ENCODE peak calls at places on chromosomes 12 and 14, in five cellular contexts. U is H1, Y is GM23338, O is HCT116, N is Panc1. M is an unnamed sample.

GRCh38 chr14:25108959-25109358 is 59.0 kb upstream of the STXBP6 start:
- DNase-seq in O (no peak), U (no peak), N (no peak), Y (no peak), M (no peak)

GRCh38 chr14:94522115-94522724 is 13.0 kb upstream of the SERPINA12 start:
- DNase-seq in N (no peak), Y (no peak), O (no peak), U (no peak), M (no peak)

GRCh38 chr12:7934560-7935463 is 1.2 kb downstream of the SLC2A3 start:
- DNase-seq in N (no peak), U (no peak), O (no peak), Y (no peak), M (peak; percentile 63)

GRCh38 chr14:66507181-66507721 is 696 bp upstream of the GPHN start:
- DNase-seq in N (no peak), O (peak; percentile 34), U (no peak), Y (peak; percentile 65), M (no peak)

GRCh38 chr14:81594012-81594411 is 60.4 kb upstream of the SEL1L start:
- DNase-seq in U (no peak), O (no peak), N (no peak), Y (no peak), M (no peak)

GRCh38 chr12:107610030-107610859 is 75.4 kb upstream of the PWP1 start:
- DNase-seq in O (no peak), N (no peak), U (peak; percentile 78), Y (peak; percentile 83), M (no peak)

GRCh38 chr14:75689012-75689411 is 28.0 kb downstream of the TTLL5 start:
- DNase-seq in O (no peak), Y (no peak), U (no peak), N (no peak), M (no peak)

GRCh38 chr12:6538420-6539275 is 4.3 kb downstream of the GAPDH start:
- DNase-seq in Y (peak; percentile 49), N (no peak), U (no peak), O (no peak), M (no peak)

GRCh38 chr12:113469893-113470743 is 1.6 kb downstream of the LHX5 start:
- DNase-seq in U (no peak), Y (no peak), N (no peak), O (no peak), M (no peak)

GRCh38 chr14:99430491-99430890 is 50.2 kb downstream of the SETD3 start:
- DNase-seq in Y (peak; percentile 80), O (no peak), N (no peak), U (peak; percentile 75), M (no peak)

GRCh38 chr12:130775953-130776856 is 60.1 kb upstream of the RIMBP2 start:
- DNase-seq in U (peak; percentile 71), O (peak; percentile 26), Y (peak; percentile 85), N (no peak), M (peak; percentile 77)

GRCh38 chr12:128980623-128981022 is 127.3 kb downstream of the GLT1D1 start:
- DNase-seq in Y (no peak), U (no peak), O (no peak), N (no peak), M (no peak)

GRCh38 chr14:68249534-68250517 is 430.2 kb downstream of the RAD51B start:
- DNase-seq in Y (no peak), N (no peak), U (no peak), O (peak; percentile 74), M (no peak)

GRCh38 chr14:68246074-68246980 is 426.7 kb downstream of the RAD51B start:
- DNase-seq in O (no peak), Y (no peak), N (no peak), U (no peak), M (no peak)

GRCh38 chr14:68247867-68248266 is 428.3 kb downstream of the RAD51B start:
- DNase-seq in U (no peak), O (no peak), N (no peak), Y (no peak), M (no peak)

GRCh38 chr14:68247281-68247680 is 427.7 kb downstream of the RAD51B start:
- DNase-seq in U (no peak), Y (no peak), O (no peak), N (no peak), M (no peak)

DNA sequence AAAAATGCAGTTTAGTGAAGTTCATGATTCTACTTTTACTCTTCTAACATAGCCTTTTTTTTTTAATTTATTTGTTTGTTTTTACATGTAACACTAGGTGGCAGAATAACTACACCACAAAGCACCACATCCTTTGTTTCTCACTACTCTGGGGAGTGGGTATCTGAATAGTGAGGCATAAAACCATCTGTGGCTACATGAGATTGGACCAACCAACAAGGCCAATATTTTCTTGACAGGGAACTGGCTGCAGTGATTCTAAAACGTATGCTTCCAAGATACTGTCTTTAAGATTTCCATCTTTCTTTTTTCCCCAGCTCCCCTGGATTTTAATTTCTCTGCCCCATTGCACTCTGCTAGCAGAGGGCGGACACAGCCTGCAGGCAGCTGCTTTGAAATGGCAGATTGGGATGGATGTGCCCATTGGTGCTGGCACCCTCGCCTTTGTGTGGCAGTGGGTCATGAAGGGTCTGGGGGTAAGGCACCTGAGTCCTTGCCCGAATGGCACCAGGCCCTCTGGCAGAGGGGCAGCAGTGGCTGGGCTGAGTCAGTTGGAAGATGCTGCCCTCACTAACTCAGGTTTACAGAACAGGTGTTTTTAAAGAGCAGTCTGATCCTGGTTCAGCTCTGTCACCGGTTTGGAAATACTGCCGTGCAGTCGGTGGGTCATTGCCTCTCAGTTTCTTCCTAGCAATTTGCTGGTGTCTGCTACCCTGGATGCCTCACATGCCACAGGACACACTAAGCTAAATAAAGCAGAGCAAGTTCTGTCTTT is 429.1 kb downstream of the RAD51B start:
- DNase-seq in N (no peak), U (peak; percentile 65), Y (peak; percentile 79), O (peak; percentile 28), M (no peak)
- H3K27ac ChIP-seq in N (peak overlapping the region; percentile 88), U (no peak overlapping the region), Y (no peak overlapping the region), O (peak overlapping the region; percentile 100), M (peak overlapping the region; percentile 12)

GRCh38 chr14:92892589-92892988 is 30.4 kb upstream of the CHGA start:
- DNase-seq in N (no peak), O (no peak), U (no peak), Y (no peak), M (no peak)

GRCh38 chr14:92888896-92889295 is 34.1 kb upstream of the CHGA start:
- DNase-seq in Y (no peak), U (no peak), N (no peak), O (no peak), M (no peak)

GRCh38 chr14:92887157-92887556 is 35.8 kb upstream of the CHGA start:
- DNase-seq in O (no peak), U (no peak), N (no peak), Y (no peak), M (no peak)

GRCh38 chr14:92895352-92895878 is 27.5 kb upstream of the CHGA start:
- DNase-seq in Y (no peak), O (no peak), U (no peak), N (no peak), M (no peak)

GRCh38 chr14:92890830-92891598 is 31.9 kb upstream of the CHGA start:
- DNase-seq in U (no peak), Y (no peak), N (no peak), O (no peak), M (no peak)
- TF ChIP-seq POLR2AphosphoS5 in U (no peak), Y (no peak), N (no peak), O (no peak), M (no peak)

DNA sequence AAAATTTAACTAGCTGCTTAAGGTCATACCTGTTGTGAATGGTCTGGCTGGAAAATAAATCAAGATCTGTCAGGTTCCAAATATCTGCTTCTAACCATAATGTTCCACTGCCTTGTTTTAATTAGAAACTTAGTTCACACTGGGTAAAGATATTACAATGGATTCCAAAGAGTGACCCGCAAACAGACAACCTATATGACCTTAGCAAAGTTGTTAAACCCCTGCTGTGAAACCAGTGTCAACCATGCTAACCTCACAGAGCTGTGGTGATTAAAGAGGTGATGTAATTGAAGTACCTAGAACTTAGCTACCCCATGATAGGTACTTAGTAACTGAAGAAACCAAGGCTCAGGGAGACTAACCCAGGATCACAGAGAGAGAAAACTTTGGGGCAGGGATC is 2.3 kb downstream of the GUCY2C start:
- DNase-seq in U (no peak), O (no peak), Y (no peak), N (no peak), M (no peak)
- TF ChIP-seq CTCF in U (no peak), O (no peak), Y (no peak), N (no peak), M (no peak)

GRCh38 chr12:124498870-124499753 is 68.3 kb downstream of the NCOR2 start:
- DNase-seq in N (no peak), O (no peak), U (no peak), Y (no peak), M (no peak)

GRCh38 chr12:124497039-124497438 is 70.4 kb downstream of the NCOR2 start:
- DNase-seq in Y (no peak), U (no peak), N (no peak), O (no peak), M (no peak)

GRCh38 chr12:124499873-124500231 is 67.6 kb downstream of the NCOR2 start:
- DNase-seq in O (no peak), Y (no peak), U (no peak), N (no peak), M (no peak)

GRCh38 chr12:124497658-124498057 is 69.8 kb downstream of the NCOR2 start:
- DNase-seq in O (no peak), N (no peak), Y (no peak), U (no peak), M (no peak)

DNA sequence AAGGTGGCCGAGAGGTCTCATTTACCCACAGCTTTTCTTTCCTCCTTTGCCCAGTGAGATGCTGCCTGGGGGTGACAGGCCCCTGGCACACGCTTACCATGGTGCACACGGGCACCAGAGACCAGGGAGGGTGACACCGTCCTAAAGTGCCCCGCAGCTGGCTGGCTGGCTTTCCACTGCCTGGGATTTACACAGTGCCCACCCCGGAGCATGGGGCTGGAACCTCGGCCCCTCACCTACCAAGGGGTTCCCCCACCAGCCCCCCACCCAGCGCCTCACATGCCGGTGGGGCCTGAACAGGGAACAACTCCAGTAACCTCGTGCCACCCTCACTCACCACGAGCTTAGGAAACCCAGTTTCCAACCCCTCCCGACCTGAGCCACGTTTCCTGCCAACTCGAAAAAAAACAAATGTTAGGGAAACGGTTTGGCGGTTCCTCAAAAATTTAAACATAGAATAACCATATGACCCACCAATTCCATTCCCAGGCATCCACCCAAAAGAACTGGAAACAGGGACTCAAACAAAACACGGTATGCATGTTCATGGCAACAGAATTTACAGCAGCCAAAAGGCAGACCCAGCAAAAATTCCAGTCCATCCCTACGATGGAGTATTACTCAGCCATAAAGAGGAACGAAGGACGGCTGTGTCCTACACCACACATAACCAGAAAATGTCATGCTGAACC is 69.1 kb downstream of the NCOR2 start:
- DNase-seq in U (no peak), O (no peak), Y (no peak), N (no peak), M (no peak)
- H3K27ac ChIP-seq in U (no peak overlapping the region), O (no peak overlapping the region), Y (peak overlapping the region; percentile 69), N (peak overlapping the region; percentile 71), M (peak overlapping the region; percentile 65)

GRCh38 chr12:49805409-49805808 is 22.8 kb downstream of the NCKAP5L start:
- DNase-seq in U (no peak), O (no peak), N (no peak), Y (no peak), M (no peak)

GRCh38 chr12:49804821-49805220 is 23.4 kb downstream of the NCKAP5L start:
- DNase-seq in U (no peak), Y (no peak), O (no peak), N (no peak), M (no peak)

GRCh38 chr12:49801141-49802063 is 26.8 kb downstream of the NCKAP5L start:
- DNase-seq in O (no peak), N (no peak), Y (no peak), U (no peak), M (no peak)

GRCh38 chr12:49806321-49806813 is 21.8 kb downstream of the NCKAP5L start:
- DNase-seq in O (no peak), N (no peak), U (no peak), Y (no peak), M (no peak)

GRCh38 chr12:49803693-49804450 is 24.3 kb downstream of the NCKAP5L start:
- DNase-seq in N (no peak), U (no peak), O (no peak), Y (no peak), M (no peak)
- TF ChIP-seq POLR2AphosphoS5 in N (no peak), U (no peak), O (no peak), Y (no peak), M (no peak)

M was measured in upper lobe of left lung.